ENCODE peak calls at places on chromosome 19, in four cellular contexts. One of them, this sample, is unnamed.

GRCh38 chr19:40278361-40279045 is 6.6 kb downstream of the AKT2 start:
- DNase-seq in IMR-90: no peak
- DNase-seq in A549: no peak
- DNase-seq in GM12878: no peak
- DNase-seq in this sample: no peak

GRCh38 chr19:58397533-58398037 is 2.1 kb downstream of the RNF225 start:
- DNase-seq in IMR-90: no peak
- DNase-seq in A549: no peak
- DNase-seq in GM12878: no peak
- DNase-seq in this sample: no peak

GRCh38 chr19:1206733-1207301 is 1.2 kb downstream of the STK11 start:
- DNase-seq in IMR-90: no peak
- DNase-seq in A549: no peak
- DNase-seq in GM12878: no peak
- DNase-seq in this sample: no peak

GRCh38 chr19:48746738-48747575 is at the start of gene IZUMO1:
- DNase-seq in IMR-90: peak; percentile 90
- DNase-seq in A549: peak; percentile 99
- DNase-seq in GM12878: no peak
- DNase-seq in this sample: peak; percentile 86

GRCh38 chr19:6788896-6789295 is 16.4 kb downstream of the VAV1 start:
- DNase-seq in IMR-90: no peak
- DNase-seq in A549: no peak
- DNase-seq in GM12878: no peak
- DNase-seq in this sample: no peak

GRCh38 chr19:40356681-40357595 is 8.4 kb downstream of the PLD3 start:
- DNase-seq in IMR-90: peak; percentile 33
- DNase-seq in A549: no peak
- DNase-seq in GM12878: no peak
- DNase-seq in this sample: no peak

GRCh38 chr19:12913871-12914690 is 5.0 kb downstream of the SYCE2 start:
- DNase-seq in IMR-90: no peak
- DNase-seq in A549: no peak
- DNase-seq in GM12878: no peak
- DNase-seq in this sample: no peak

GRCh38 chr19:16141043-16141442 is 2.4 kb upstream of the HSH2D start:
- DNase-seq in IMR-90: no peak
- DNase-seq in A549: no peak
- DNase-seq in GM12878: peak; percentile 75
- DNase-seq in this sample: peak; percentile 53

GRCh38 chr19:45468803-45469131 is 971 bp downstream of the FOSB start:
- DNase-seq in IMR-90: no peak
- DNase-seq in A549: no peak
- DNase-seq in GM12878: no peak
- DNase-seq in this sample: peak; percentile 23

GRCh38 chr19:2294377-2295335 is 12.7 kb upstream of the PEAK3 start:
- DNase-seq in IMR-90: peak; percentile 54
- DNase-seq in A549: no peak
- DNase-seq in GM12878: no peak
- DNase-seq in this sample: no peak

GRCh38 chr19:30326076-30326710 is 46.0 kb upstream of the ZNF536 start:
- DNase-seq in IMR-90: no peak
- DNase-seq in A549: no peak
- DNase-seq in GM12878: no peak
- DNase-seq in this sample: no peak

GRCh38 chr19:35596366-35596999 is 10.5 kb downstream of the PMIS2 start:
- DNase-seq in IMR-90: no peak
- DNase-seq in A549: peak; percentile 82
- DNase-seq in GM12878: peak; percentile 51
- DNase-seq in this sample: peak; percentile 79

GRCh38 chr19:11422163-11423068 is 3.3 kb upstream of the RGL3 start:
- DNase-seq in IMR-90: no peak
- DNase-seq in A549: peak; percentile 60
- DNase-seq in GM12878: peak; percentile 64
- DNase-seq in this sample: no peak

GRCh38 chr19:21143846-21144245 is 2.0 kb downstream of the ZNF431 start:
- DNase-seq in IMR-90: no peak
- DNase-seq in A549: no peak
- DNase-seq in GM12878: no peak
- DNase-seq in this sample: peak; percentile 54

GRCh38 chr19:19366691-19367396 is 38.6 kb upstream of the GATAD2A start:
- DNase-seq in IMR-90: peak; percentile 64
- DNase-seq in A549: peak; percentile 69
- DNase-seq in GM12878: no peak
- DNase-seq in this sample: peak; percentile 85
- TF ChIP-seq ELK1 in IMR-90: no peak
- TF ChIP-seq ELK1 in A549: no peak
- TF ChIP-seq ELK1 in GM12878: peak; percentile 40
- TF ChIP-seq ELK1 in this sample: no peak

GRCh38 chr19:33296473-33297060 is 5.8 kb downstream of the CEBPA start:
- DNase-seq in IMR-90: no peak
- DNase-seq in A549: no peak
- DNase-seq in GM12878: no peak
- DNase-seq in this sample: no peak

GRCh38 chr19:33297401-33298145 is 4.8 kb downstream of the CEBPA start:
- DNase-seq in IMR-90: no peak
- DNase-seq in A549: no peak
- DNase-seq in GM12878: no peak
- DNase-seq in this sample: no peak

GRCh38 chr19:33300016-33300981 is 2.0 kb downstream of the CEBPA start:
- DNase-seq in IMR-90: no peak
- DNase-seq in A549: no peak
- DNase-seq in GM12878: no peak
- DNase-seq in this sample: no peak

GRCh38 chr19:33299061-33299665 is 3.2 kb downstream of the CEBPA start:
- DNase-seq in IMR-90: no peak
- DNase-seq in A549: no peak
- DNase-seq in GM12878: no peak
- DNase-seq in this sample: no peak

GRCh38 chr19:33298146-33298911 is 4.0 kb downstream of the CEBPA start:
- DNase-seq in IMR-90: no peak
- DNase-seq in A549: no peak
- DNase-seq in GM12878: no peak
- DNase-seq in this sample: no peak
- H3K27ac ChIP-seq in IMR-90: no peak overlapping the region
- H3K27ac ChIP-seq in A549: no peak overlapping the region
- H3K27ac ChIP-seq in GM12878: no peak overlapping the region
- H3K27ac ChIP-seq in this sample: no peak overlapping the region

GRCh38 chr19:44304659-44305193 is at the start of gene ZNF235:
- DNase-seq in IMR-90: peak; percentile 99
- DNase-seq in A549: peak; percentile 99
- DNase-seq in GM12878: peak; percentile 69
- DNase-seq in this sample: peak; percentile 84
- TF ChIP-seq ELK1 in IMR-90: no peak
- TF ChIP-seq ELK1 in A549: no peak
- TF ChIP-seq ELK1 in GM12878: peak; percentile 68
- TF ChIP-seq ELK1 in this sample: no peak

DNA sequence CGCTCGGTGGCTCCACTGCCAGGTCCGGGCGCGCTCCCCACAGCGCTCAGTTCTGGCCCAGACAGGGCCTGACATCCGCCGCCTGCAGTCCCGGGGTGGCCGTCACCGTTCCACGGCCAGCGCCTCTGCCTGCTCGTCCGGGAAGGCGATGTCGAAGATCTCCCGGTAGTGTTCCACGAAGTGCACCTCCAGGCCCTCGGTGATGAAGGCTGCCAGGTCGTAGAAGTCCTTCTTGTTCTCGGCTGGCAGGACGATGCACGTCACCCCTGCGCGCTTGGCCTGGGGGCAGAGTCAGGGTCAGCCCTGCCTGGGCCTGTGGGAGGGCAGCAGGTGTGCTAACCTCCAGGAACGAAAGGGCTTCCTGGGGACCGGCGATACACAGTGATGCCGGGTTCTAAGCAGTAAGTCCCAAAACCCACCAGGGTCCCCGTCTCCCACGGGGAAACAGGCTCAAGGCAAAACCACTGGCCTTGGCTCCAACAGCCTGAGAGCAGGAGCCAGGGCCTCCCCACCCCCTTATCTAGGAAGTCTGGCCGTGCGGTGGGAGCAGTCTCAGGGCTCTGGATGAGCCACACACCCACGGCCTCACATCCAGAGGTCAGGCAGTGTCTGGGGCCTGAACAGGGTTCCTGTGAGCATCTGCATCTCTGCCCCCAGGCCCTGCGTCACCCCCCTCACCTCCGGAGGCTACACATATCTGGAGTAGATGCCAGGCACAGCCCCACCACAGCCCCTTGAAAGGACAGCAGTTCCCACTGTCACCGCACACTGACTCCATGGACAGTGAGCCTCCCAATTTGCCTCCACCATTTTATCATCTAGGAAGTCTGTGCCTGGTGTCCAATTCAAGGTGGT is 2.1 kb downstream of the RPL36 start:
- DNase-seq in IMR-90: peak; percentile 11
- DNase-seq in A549: no peak
- DNase-seq in GM12878: no peak
- DNase-seq in this sample: peak; percentile 63
- H3K27ac ChIP-seq in IMR-90: no peak overlapping the region
- H3K27ac ChIP-seq in A549: peak overlapping the region; percentile 93
- H3K27ac ChIP-seq in GM12878: no peak overlapping the region
- H3K27ac ChIP-seq in this sample: peak overlapping the region; percentile 96

DNA sequence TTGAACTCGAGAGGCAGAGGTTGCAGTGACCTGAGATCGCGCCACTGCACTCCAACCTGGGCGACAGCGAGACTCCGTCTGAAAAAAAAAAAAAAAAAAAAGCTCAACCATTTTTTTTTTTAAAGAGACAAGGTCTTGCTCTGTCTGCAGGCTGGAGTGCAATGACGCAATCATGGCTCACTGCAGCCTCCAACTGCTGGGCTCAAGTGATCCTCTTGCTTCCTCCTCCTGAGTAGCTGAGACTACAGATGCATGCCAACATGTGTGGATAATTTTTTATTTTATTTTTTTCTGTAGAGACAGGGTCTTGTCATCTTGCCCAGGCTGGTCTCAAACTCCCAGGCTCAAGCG is 10.3 kb downstream of the EHD2 start:
- DNase-seq in IMR-90: peak; percentile 95
- DNase-seq in A549: no peak
- DNase-seq in GM12878: no peak
- DNase-seq in this sample: no peak
- TF ChIP-seq ELK1 in IMR-90: no peak
- TF ChIP-seq ELK1 in A549: no peak
- TF ChIP-seq ELK1 in GM12878: no peak
- TF ChIP-seq ELK1 in this sample: no peak

GRCh38 chr19:8486661-8487136 is 15.7 kb downstream of the PRAM1 start:
- DNase-seq in IMR-90: no peak
- DNase-seq in A549: no peak
- DNase-seq in GM12878: no peak
- DNase-seq in this sample: no peak

GRCh38 chr19:8485561-8486371 is 16.7 kb downstream of the PRAM1 start:
- DNase-seq in IMR-90: no peak
- DNase-seq in A549: no peak
- DNase-seq in GM12878: no peak
- DNase-seq in this sample: no peak

GRCh38 chr19:8489591-8490394 is 12.6 kb downstream of the PRAM1 start:
- DNase-seq in IMR-90: no peak
- DNase-seq in A549: no peak
- DNase-seq in GM12878: no peak
- DNase-seq in this sample: no peak

GRCh38 chr19:8488351-8488750 is 14.1 kb downstream of the PRAM1 start:
- DNase-seq in IMR-90: no peak
- DNase-seq in A549: no peak
- DNase-seq in GM12878: no peak
- DNase-seq in this sample: no peak

GRCh38 chr19:8487137-8487851 is 15.1 kb downstream of the PRAM1 start:
- DNase-seq in IMR-90: no peak
- DNase-seq in A549: no peak
- DNase-seq in GM12878: no peak
- DNase-seq in this sample: no peak
- H3K27ac ChIP-seq in IMR-90: no peak overlapping the region
- H3K27ac ChIP-seq in A549: no peak overlapping the region
- H3K27ac ChIP-seq in GM12878: peak overlapping the region; percentile 10
- H3K27ac ChIP-seq in this sample: no peak overlapping the region

DNA sequence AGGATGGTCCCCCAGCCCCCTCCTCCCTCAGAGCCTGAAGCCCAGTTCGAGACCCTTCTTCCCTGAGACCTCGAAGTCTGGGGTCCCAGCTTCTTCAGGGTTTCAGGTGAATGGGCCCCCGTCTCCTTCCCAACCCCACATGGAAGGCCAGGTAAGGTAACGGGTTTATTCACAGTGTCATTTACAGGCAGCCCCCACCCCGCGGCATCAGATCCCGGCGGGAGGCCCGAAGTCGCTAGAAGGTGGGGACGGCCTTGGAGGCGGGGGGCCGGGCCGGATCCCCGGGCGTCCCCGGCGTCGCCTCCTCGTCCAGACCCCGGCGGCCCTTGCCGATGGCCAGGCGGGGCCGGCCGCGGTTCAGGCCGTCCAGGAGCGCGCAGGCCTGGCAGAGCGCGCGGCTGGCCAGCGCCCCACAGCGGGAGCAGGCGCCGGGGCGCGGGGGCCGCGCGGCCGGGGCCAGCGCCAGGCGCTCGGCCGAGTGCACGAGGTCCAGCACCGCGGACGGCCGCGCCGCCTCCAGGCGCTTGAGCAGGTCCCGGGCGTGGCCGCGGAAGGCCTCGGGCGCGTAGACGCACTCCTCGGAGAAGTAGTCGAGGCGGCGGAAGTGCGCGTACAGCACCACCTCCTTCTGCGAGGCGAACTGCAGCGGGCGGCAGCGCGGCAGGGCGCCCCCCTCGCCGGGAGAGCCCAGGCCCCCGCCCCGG is 9.7 kb downstream of the CTU1 start:
- DNase-seq in IMR-90: no peak
- DNase-seq in A549: no peak
- DNase-seq in GM12878: no peak
- DNase-seq in this sample: no peak
- TF ChIP-seq ELK1 in IMR-90: no peak
- TF ChIP-seq ELK1 in A549: no peak
- TF ChIP-seq ELK1 in GM12878: no peak
- TF ChIP-seq ELK1 in this sample: no peak